ENCODE peak calls at places on chromosomes 3 and 15, in eight cellular contexts. J is transverse colon, D is prostate gland, X is H1, F is GM12892, H is K562, Z is HepG2, C is HCT116. A is an unnamed sample.

GRCh38 chr15:47857384-47858168 is 140.3 kb downstream of the SEMA6D start:
- DNase-seq in D (no peak), F (no peak), Z (no peak), X (no peak), J (no peak), C (no peak), H (no peak), A (no peak)

GRCh38 chr3:129054605-129055104 is 5.9 kb upstream of the GP9 start:
- DNase-seq in F (no peak), C (no peak), D (no peak), H (peak; percentile 34), Z (peak; percentile 91), J (no peak), X (no peak), A (peak; percentile 93)

GRCh38 chr15:23075927-23076326 is 36.6 kb upstream of the TUBGCP5 start:
- DNase-seq in C (no peak), F (no peak), J (no peak), H (no peak), Z (no peak), D (no peak), X (no peak), A (no peak)

GRCh38 chr3:108835101-108835500 is 12.5 kb downstream of the TRAT1 start:
- DNase-seq in F (no peak), X (no peak), Z (no peak), D (no peak), J (no peak), C (no peak), H (no peak), A (no peak)

GRCh38 chr3:153295906-153296305 is 133.9 kb downstream of the RAP2B start:
- DNase-seq in C (no peak), H (no peak), D (no peak), F (no peak), J (no peak), Z (no peak), X (no peak), A (no peak)

GRCh38 chr15:50219820-50220219 is 37.8 kb downstream of the SLC27A2 start:
- DNase-seq in X (no peak), H (no peak), F (no peak), J (no peak), Z (no peak), C (peak; percentile 34), D (no peak), A (no peak)

GRCh38 chr3:110973263-110973895 is 98.2 kb upstream of the NECTIN3 start:
- DNase-seq in Z (no peak), D (no peak), F (no peak), X (no peak), C (no peak), J (no peak), H (no peak), A (no peak)

GRCh38 chr3:105518806-105519418 is 152.2 kb downstream of the ALCAM start:
- DNase-seq in D (peak; percentile 28), X (no peak), F (no peak), J (no peak), Z (peak; percentile 35), C (peak; percentile 54), H (peak; percentile 24), A (peak; percentile 78)

GRCh38 chr15:74365619-74366445 is 1.6 kb downstream of the CYP11A1 start:
- DNase-seq in X (no peak), F (no peak), Z (peak; percentile 25), C (no peak), H (no peak), D (no peak), J (peak; percentile 27), A (peak; percentile 41)

GRCh38 chr15:100338971-100339444 is 2.8 kb downstream of the ADAMTS17 start:
- DNase-seq in Z (peak; percentile 30), D (peak; percentile 87), J (peak; percentile 76), F (no peak), X (no peak), C (peak; percentile 37), H (peak; percentile 23), A (peak; percentile 24)

GRCh38 chr15:59410448-59410896 is 27.5 kb upstream of the FAM81A start:
- DNase-seq in C (no peak), H (no peak), Z (peak; percentile 31), F (no peak), J (peak; percentile 58), X (no peak), D (no peak), A (no peak)

GRCh38 chr15:78004919-78005634 is 72.4 kb downstream of the TBC1D2B start:
- DNase-seq in C (no peak), J (peak; percentile 60), Z (no peak), H (no peak), D (peak; percentile 87), F (no peak), X (no peak), A (peak; percentile 74)

GRCh38 chr3:187935623-187936156 is 190.4 kb upstream of the BCL6 start:
- DNase-seq in J (peak; percentile 19), C (no peak), D (no peak), F (peak; percentile 40), X (no peak), H (no peak), Z (no peak), A (no peak)

GRCh38 chr3:10023587-10024310 is 2.5 kb upstream of the FANCD2 start:
- DNase-seq in X (no peak), J (no peak), Z (no peak), H (peak; percentile 58), D (no peak), F (no peak), C (no peak), A (no peak)

GRCh38 chr3:39361252-39361927 is 21.8 kb upstream of the SLC25A38 start:
- DNase-seq in Z (no peak), X (no peak), C (no peak), J (no peak), H (no peak), F (no peak), D (no peak), A (no peak)
- TF ChIP-seq POLR2AphosphoS5 in Z (no peak), X (no peak), C (no peak), J (no peak), H (no peak), F (peak; percentile 59), D (no peak), A (no peak)

DNA sequence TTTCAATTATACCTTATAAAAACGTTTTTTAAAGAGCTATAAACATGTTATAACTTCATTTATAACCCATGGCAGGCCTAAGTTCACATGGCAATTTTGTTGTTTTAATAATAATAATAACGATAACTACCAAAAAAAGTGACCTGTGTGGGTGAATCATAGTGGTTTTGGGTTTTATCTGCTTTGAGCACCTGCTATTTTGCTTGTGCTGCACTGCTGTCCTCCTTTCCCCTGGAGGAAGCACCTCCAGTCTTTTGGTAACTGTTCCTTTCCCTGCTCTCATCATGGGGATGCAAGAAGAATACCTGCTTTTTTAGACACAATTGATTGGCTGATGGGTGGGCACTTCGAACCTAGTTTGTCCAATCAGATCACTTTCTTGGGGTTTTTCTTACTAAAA is 388.0 kb upstream of the TBL1XR1 start:
- DNase-seq in H (no peak), C (no peak), J (no peak), X (no peak), F (no peak), Z (no peak), D (no peak), A (no peak)
- TF ChIP-seq POLR2A in H (no peak), C (no peak), J (no peak), X (no peak), F (no peak), Z (no peak), D (no peak), A (no peak)

DNA sequence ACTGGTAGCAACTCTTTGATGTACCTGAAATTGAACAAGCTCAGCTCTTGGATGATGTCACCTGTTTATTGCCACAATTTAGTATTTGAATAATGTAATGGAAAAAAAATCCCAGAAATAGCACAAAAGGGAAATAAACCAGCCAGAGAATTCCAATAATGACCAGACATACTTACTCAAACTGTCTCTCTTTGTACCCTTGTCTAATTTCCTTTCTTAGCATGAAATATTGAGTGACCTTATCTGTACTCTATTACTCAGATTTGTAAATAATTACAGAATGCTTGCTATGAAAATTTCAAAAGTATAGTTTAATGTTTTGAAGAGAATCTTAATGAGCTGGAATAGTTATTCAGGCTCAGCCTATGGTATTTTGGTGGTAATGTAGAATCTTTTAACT is 555.4 kb upstream of the SGO1 start:
- DNase-seq in Z (no peak), H (no peak), D (no peak), J (no peak), C (no peak), F (no peak), X (no peak), A (no peak)
- TF ChIP-seq POLR2AphosphoS5 in Z (no peak), H (no peak), D (no peak), J (no peak), C (no peak), F (no peak), X (no peak), A (no peak)

GRCh38 chr3:49722896-49723295 is 855 bp downstream of the GMPPB start:
- DNase-seq in Z (no peak), D (no peak), J (no peak), X (no peak), F (no peak), C (no peak), H (no peak), A (no peak)

GRCh38 chr3:49723631-49724551 is at the start of gene GMPPB:
- DNase-seq in D (peak; percentile 97), Z (peak; percentile 93), F (peak; percentile 99), X (peak; percentile 91), J (peak; percentile 98), H (peak; percentile 95), C (peak; percentile 92), A (peak; percentile 98)

GRCh38 chr3:49721861-49722781 is 1.6 kb downstream of the GMPPB start:
- DNase-seq in Z (no peak), D (no peak), X (no peak), C (no peak), J (no peak), F (peak; percentile 2), H (no peak), A (no peak)

GRCh38 chr3:49724586-49724985 is 835 bp upstream of the GMPPB start:
- DNase-seq in C (no peak), X (no peak), D (no peak), F (no peak), H (no peak), J (peak; percentile 51), Z (no peak), A (no peak)

GRCh38 chr3:49723301-49723630 is 485 bp downstream of the GMPPB start:
- DNase-seq in J (peak; percentile 88), C (peak; percentile 16), Z (peak; percentile 40), F (peak; percentile 59), H (peak; percentile 52), X (no peak), D (peak; percentile 72), A (no peak)
- TF ChIP-seq POLR2A in J (no peak), C (no peak), Z (peak; percentile 37), F (peak; percentile 51), H (no peak), X (no peak), D (no peak), A (no peak)